ENCODE peak calls at places on chromosomes 11 and 22, in five cellular contexts. One of them, this sample, is unnamed.

GRCh38 chr11:70623906-70624597 is 225.7 kb downstream of the CTTN start:
- DNase-seq in HCT116: no peak
- DNase-seq in GM12865: no peak
- DNase-seq in neural crest cell: no peak
- DNase-seq in CD8-positive, alpha-beta T cell: no peak
- DNase-seq in this sample: no peak

GRCh38 chr11:19819148-19819547 is 106.5 kb downstream of the NAV2 start:
- DNase-seq in GM12865: no peak
- DNase-seq in CD8-positive, alpha-beta T cell: no peak
- DNase-seq in neural crest cell: no peak
- DNase-seq in HCT116: no peak
- DNase-seq in this sample: no peak

GRCh38 chr11:121448431-121448941 is 3.6 kb upstream of the SORL1 start:
- DNase-seq in GM12865: peak; percentile 75
- DNase-seq in HCT116: no peak
- DNase-seq in neural crest cell: no peak
- DNase-seq in CD8-positive, alpha-beta T cell: no peak
- DNase-seq in this sample: no peak

GRCh38 chr22:17121235-17122195 is at the start of gene TMEM121B:
- DNase-seq in neural crest cell: peak; percentile 75
- DNase-seq in CD8-positive, alpha-beta T cell: no peak
- DNase-seq in HCT116: no peak
- DNase-seq in GM12865: no peak
- DNase-seq in this sample: no peak

GRCh38 chr11:126113515-126113957 is 50.9 kb upstream of the CDON start:
- DNase-seq in CD8-positive, alpha-beta T cell: no peak
- DNase-seq in GM12865: no peak
- DNase-seq in neural crest cell: no peak
- DNase-seq in HCT116: peak; percentile 44
- DNase-seq in this sample: no peak

GRCh38 chr22:48489551-48490512 is 1337.8 kb downstream of the BRD1 start:
- DNase-seq in GM12865: no peak
- DNase-seq in neural crest cell: peak; percentile 29
- DNase-seq in HCT116: no peak
- DNase-seq in CD8-positive, alpha-beta T cell: no peak
- DNase-seq in this sample: no peak

GRCh38 chr11:36364551-36364950 is 68.5 kb downstream of the PRR5L start:
- DNase-seq in GM12865: no peak
- DNase-seq in neural crest cell: no peak
- DNase-seq in HCT116: no peak
- DNase-seq in CD8-positive, alpha-beta T cell: no peak
- DNase-seq in this sample: no peak

GRCh38 chr11:44797886-44798683 is 71.3 kb downstream of the TSPAN18 start:
- DNase-seq in neural crest cell: peak; percentile 34
- DNase-seq in HCT116: no peak
- DNase-seq in CD8-positive, alpha-beta T cell: no peak
- DNase-seq in GM12865: no peak
- DNase-seq in this sample: no peak

GRCh38 chr11:7548659-7549283 is 35.0 kb downstream of the PPFIBP2 start:
- DNase-seq in HCT116: peak; percentile 16
- DNase-seq in CD8-positive, alpha-beta T cell: no peak
- DNase-seq in neural crest cell: no peak
- DNase-seq in GM12865: peak; percentile 73
- DNase-seq in this sample: peak; percentile 58

GRCh38 chr11:77407613-77408012 is 66.3 kb downstream of the PAK1 start:
- DNase-seq in GM12865: no peak
- DNase-seq in HCT116: peak; percentile 51
- DNase-seq in CD8-positive, alpha-beta T cell: no peak
- DNase-seq in neural crest cell: no peak
- DNase-seq in this sample: no peak

GRCh38 chr22:44596726-44597125 is 98.7 kb upstream of the RTL6 start:
- DNase-seq in HCT116: no peak
- DNase-seq in GM12865: no peak
- DNase-seq in neural crest cell: no peak
- DNase-seq in CD8-positive, alpha-beta T cell: no peak
- DNase-seq in this sample: no peak

GRCh38 chr11:28708075-28708474 is 599.9 kb downstream of the METTL15 start:
- DNase-seq in GM12865: no peak
- DNase-seq in neural crest cell: no peak
- DNase-seq in CD8-positive, alpha-beta T cell: no peak
- DNase-seq in HCT116: no peak
- DNase-seq in this sample: no peak

GRCh38 chr11:14980854-14981253 is 8.7 kb upstream of the CALCA start:
- DNase-seq in HCT116: no peak
- DNase-seq in GM12865: no peak
- DNase-seq in CD8-positive, alpha-beta T cell: no peak
- DNase-seq in neural crest cell: no peak
- DNase-seq in this sample: no peak

GRCh38 chr11:15073361-15074205 is at the start of gene CALCB:
- DNase-seq in neural crest cell: no peak
- DNase-seq in HCT116: no peak
- DNase-seq in GM12865: no peak
- DNase-seq in CD8-positive, alpha-beta T cell: no peak
- DNase-seq in this sample: no peak

DNA sequence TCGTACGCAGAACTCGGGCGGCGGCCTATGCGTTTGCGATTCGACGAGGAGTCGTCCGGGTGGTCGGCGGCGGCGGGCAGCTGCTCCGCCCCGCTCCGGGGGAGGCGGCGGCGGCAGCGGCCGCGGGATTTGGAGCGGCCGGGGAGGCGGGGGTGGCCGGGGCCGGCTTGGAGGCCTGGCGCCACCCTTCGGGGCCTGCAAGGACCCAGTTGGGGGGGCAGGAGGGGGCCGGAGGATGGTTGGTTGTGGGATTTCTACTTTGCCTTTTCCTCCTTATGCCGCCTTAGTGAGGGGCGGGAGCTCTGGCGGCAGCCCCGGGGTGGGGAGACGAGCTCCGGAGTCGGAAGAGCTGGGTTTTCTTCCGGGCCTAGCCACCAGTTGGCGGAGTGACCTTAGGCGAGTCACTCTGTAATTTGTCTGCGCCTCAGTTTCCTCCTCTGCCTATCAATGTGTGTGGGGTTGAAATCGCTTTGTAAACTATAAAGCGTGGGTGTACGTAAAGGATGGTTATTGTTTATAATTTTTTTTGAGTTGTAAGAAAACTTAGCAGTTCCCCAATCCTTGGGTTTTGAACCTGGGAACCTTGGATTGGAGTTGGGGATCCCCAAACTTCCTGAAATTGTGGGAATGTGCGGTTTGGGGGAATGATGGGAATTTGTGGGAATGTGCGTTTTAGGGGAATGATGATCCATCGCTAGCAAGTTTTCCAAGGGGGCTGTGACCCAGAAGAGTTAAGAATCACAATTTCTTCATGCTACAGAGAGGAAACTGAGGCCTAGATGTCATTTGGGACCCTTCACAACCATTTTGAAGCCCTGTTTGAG is 679 bp downstream of the TUG1 start:
- DNase-seq in CD8-positive, alpha-beta T cell: peak; percentile 19
- DNase-seq in HCT116: no peak
- DNase-seq in GM12865: peak; percentile 80
- DNase-seq in neural crest cell: no peak
- DNase-seq in this sample: peak; percentile 57
- TF ChIP-seq CTCF in CD8-positive, alpha-beta T cell: no peak
- TF ChIP-seq CTCF in HCT116: no peak
- TF ChIP-seq CTCF in GM12865: no peak
- TF ChIP-seq CTCF in neural crest cell: no peak
- TF ChIP-seq CTCF in this sample: no peak

DNA sequence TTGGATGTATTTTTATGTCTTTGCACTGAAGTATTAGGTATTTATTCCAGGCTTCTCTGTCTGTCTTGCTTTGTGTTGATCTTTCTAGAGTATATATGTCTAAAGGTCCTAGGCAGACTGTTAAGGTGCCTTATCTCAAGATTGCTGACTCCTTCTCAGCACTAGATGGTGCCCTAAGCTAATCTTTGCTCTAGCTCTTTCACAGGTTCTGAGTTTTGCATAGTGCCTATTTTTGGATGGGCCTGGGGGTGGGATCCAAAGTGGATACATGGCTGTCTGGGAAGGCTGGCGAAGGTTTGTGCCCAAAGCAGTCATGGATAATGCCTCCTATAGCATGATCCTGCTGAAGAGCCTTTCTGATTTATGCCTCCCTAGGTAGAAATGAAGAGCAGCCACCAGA is 154.9 kb downstream of the TRPC6 start:
- DNase-seq in HCT116: peak; percentile 29
- DNase-seq in CD8-positive, alpha-beta T cell: no peak
- DNase-seq in neural crest cell: no peak
- DNase-seq in GM12865: peak; percentile 26
- DNase-seq in this sample: no peak
- TF ChIP-seq CTCF in HCT116: peak; percentile 34
- TF ChIP-seq CTCF in CD8-positive, alpha-beta T cell: no peak
- TF ChIP-seq CTCF in neural crest cell: peak; percentile 54
- TF ChIP-seq CTCF in GM12865: peak; percentile 50
- TF ChIP-seq CTCF in this sample: no peak

GRCh38 chr11:127998421-127998820 is 588.9 kb downstream of the ETS1 start:
- DNase-seq in CD8-positive, alpha-beta T cell: no peak
- DNase-seq in GM12865: no peak
- DNase-seq in neural crest cell: no peak
- DNase-seq in HCT116: no peak
- DNase-seq in this sample: no peak

GRCh38 chr11:127996825-127997224 is 590.5 kb downstream of the ETS1 start:
- DNase-seq in neural crest cell: no peak
- DNase-seq in HCT116: no peak
- DNase-seq in CD8-positive, alpha-beta T cell: no peak
- DNase-seq in GM12865: no peak
- DNase-seq in this sample: no peak

GRCh38 chr11:127994736-127995135 is 592.6 kb downstream of the ETS1 start:
- DNase-seq in GM12865: no peak
- DNase-seq in neural crest cell: no peak
- DNase-seq in HCT116: no peak
- DNase-seq in CD8-positive, alpha-beta T cell: no peak
- DNase-seq in this sample: no peak

GRCh38 chr11:127993788-127994187 is 593.6 kb downstream of the ETS1 start:
- DNase-seq in neural crest cell: no peak
- DNase-seq in GM12865: no peak
- DNase-seq in CD8-positive, alpha-beta T cell: no peak
- DNase-seq in HCT116: no peak
- DNase-seq in this sample: no peak
- TF ChIP-seq CTCF in neural crest cell: no peak
- TF ChIP-seq CTCF in GM12865: no peak
- TF ChIP-seq CTCF in CD8-positive, alpha-beta T cell: no peak
- TF ChIP-seq CTCF in HCT116: no peak
- TF ChIP-seq CTCF in this sample: no peak

GRCh38 chr11:24511518-24511917 is 14.7 kb downstream of the LUZP2 start:
- DNase-seq in HCT116: no peak
- DNase-seq in CD8-positive, alpha-beta T cell: no peak
- DNase-seq in neural crest cell: no peak
- DNase-seq in GM12865: no peak
- DNase-seq in this sample: no peak

GRCh38 chr11:24513837-24514594 is 17.2 kb downstream of the LUZP2 start:
- DNase-seq in CD8-positive, alpha-beta T cell: no peak
- DNase-seq in HCT116: no peak
- DNase-seq in neural crest cell: no peak
- DNase-seq in GM12865: no peak
- DNase-seq in this sample: peak; percentile 9

DNA sequence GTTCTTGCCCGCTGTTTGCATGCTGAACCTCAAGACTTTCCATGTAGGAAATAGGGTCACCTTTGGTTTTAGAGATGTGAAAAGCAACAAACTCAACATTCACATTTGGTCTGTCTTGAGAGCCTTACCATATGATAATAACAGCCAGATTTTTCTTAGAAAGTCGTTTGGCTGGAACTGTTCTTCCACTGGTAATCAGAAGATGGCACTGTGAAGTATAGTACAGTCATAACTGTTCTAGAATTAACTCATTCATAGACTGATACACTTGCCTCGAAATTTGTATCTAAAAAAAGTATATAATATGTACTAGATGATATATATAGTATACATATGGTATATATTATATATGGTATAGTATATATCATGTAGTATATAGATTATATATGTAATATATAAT is 12.3 kb downstream of the LUZP2 start:
- DNase-seq in neural crest cell: no peak
- DNase-seq in CD8-positive, alpha-beta T cell: no peak
- DNase-seq in GM12865: no peak
- DNase-seq in HCT116: no peak
- DNase-seq in this sample: no peak
- TF ChIP-seq CTCF in neural crest cell: no peak
- TF ChIP-seq CTCF in CD8-positive, alpha-beta T cell: no peak
- TF ChIP-seq CTCF in GM12865: no peak
- TF ChIP-seq CTCF in HCT116: no peak
- TF ChIP-seq CTCF in this sample: no peak

GRCh38 chr11:65571940-65572339 is 398 bp upstream of the FAM89B start:
- DNase-seq in CD8-positive, alpha-beta T cell: no peak
- DNase-seq in neural crest cell: no peak
- DNase-seq in GM12865: no peak
- DNase-seq in HCT116: no peak
- DNase-seq in this sample: no peak
- TF ChIP-seq CTCF in CD8-positive, alpha-beta T cell: no peak
- TF ChIP-seq CTCF in neural crest cell: peak; percentile 49
- TF ChIP-seq CTCF in GM12865: peak; percentile 21
- TF ChIP-seq CTCF in HCT116: no peak
- TF ChIP-seq CTCF in this sample: peak; percentile 20

DNA sequence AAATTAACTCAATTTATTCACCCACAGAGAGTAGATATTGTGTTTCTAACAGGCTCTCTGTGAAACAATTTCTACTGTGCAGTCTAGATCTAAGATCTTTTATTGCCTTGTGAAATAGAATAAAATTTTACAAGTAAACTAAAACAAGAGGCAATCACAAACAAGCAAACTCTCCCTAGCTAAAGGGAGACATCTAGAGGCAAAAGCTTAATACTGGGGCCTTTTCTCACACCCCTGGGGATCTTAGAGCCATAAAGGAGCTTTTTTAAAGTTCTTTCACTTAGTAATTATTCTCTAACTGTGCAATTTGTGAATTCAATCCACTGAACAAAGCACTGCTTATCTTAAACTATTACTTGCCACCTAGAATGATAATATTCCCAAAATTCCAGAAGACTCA is 19.7 kb downstream of the ALG9 start:
- DNase-seq in GM12865: no peak
- DNase-seq in CD8-positive, alpha-beta T cell: no peak
- DNase-seq in neural crest cell: no peak
- DNase-seq in HCT116: no peak
- DNase-seq in this sample: no peak
- TF ChIP-seq CTCF in GM12865: no peak
- TF ChIP-seq CTCF in CD8-positive, alpha-beta T cell: no peak
- TF ChIP-seq CTCF in neural crest cell: no peak
- TF ChIP-seq CTCF in HCT116: no peak
- TF ChIP-seq CTCF in this sample: no peak

GRCh38 chr11:17385492-17385891 is 3.0 kb downstream of the KCNJ11 start:
- DNase-seq in HCT116: no peak
- DNase-seq in neural crest cell: no peak
- DNase-seq in CD8-positive, alpha-beta T cell: no peak
- DNase-seq in GM12865: no peak
- DNase-seq in this sample: no peak

GRCh38 chr11:17384002-17384511 is 4.4 kb downstream of the KCNJ11 start:
- DNase-seq in neural crest cell: peak; percentile 86
- DNase-seq in CD8-positive, alpha-beta T cell: peak; percentile 66
- DNase-seq in HCT116: peak; percentile 66
- DNase-seq in GM12865: peak; percentile 89
- DNase-seq in this sample: peak; percentile 60

GRCh38 chr11:17386331-17387084 is 2.0 kb downstream of the KCNJ11 start:
- DNase-seq in CD8-positive, alpha-beta T cell: no peak
- DNase-seq in HCT116: peak; percentile 18
- DNase-seq in neural crest cell: peak; percentile 58
- DNase-seq in GM12865: peak; percentile 69
- DNase-seq in this sample: peak; percentile 69

GRCh38 chr11:17387280-17387679 is 1.2 kb downstream of the KCNJ11 start:
- DNase-seq in GM12865: no peak
- DNase-seq in neural crest cell: no peak
- DNase-seq in HCT116: no peak
- DNase-seq in CD8-positive, alpha-beta T cell: no peak
- DNase-seq in this sample: no peak

GRCh38 chr11:17385926-17386325 is 2.5 kb downstream of the KCNJ11 start:
- DNase-seq in HCT116: no peak
- DNase-seq in GM12865: no peak
- DNase-seq in neural crest cell: no peak
- DNase-seq in CD8-positive, alpha-beta T cell: no peak
- DNase-seq in this sample: no peak
- TF ChIP-seq CTCF in HCT116: no peak
- TF ChIP-seq CTCF in GM12865: no peak
- TF ChIP-seq CTCF in neural crest cell: no peak
- TF ChIP-seq CTCF in CD8-positive, alpha-beta T cell: no peak
- TF ChIP-seq CTCF in this sample: no peak

This sample was measured in GM10248.